ENCODE peak calls at places on chromosomes 4 and X, in six cellular contexts. One of them, this sample, is unnamed.

GRCh38 chr4:6779667-6780565 is 2.6 kb upstream of the KIAA0232 start:
- DNase-seq in H1: peak
- DNase-seq in mesenchymal stem cell: peak
- DNase-seq in IMR-90: peak
- DNase-seq in H9: peak
- DNase-seq in trophoblast cell: no peak
- DNase-seq in this sample: peak

GRCh38 chrX:18410038-18410437 is 15.4 kb upstream of the CDKL5 start:
- DNase-seq in mesenchymal stem cell: peak
- DNase-seq in H9: no peak
- DNase-seq in IMR-90: peak
- DNase-seq in H1: no peak
- DNase-seq in trophoblast cell: peak
- DNase-seq in this sample: no peak

GRCh38 chr4:108360857-108361820 is 192.4 kb upstream of the LEF1 start:
- DNase-seq in IMR-90: peak
- DNase-seq in H1: peak
- DNase-seq in mesenchymal stem cell: peak
- DNase-seq in trophoblast cell: peak
- DNase-seq in H9: peak
- DNase-seq in this sample: no peak

GRCh38 chr4:101933855-101934254 is 143.3 kb downstream of the BANK1 start:
- DNase-seq in mesenchymal stem cell: no peak
- DNase-seq in trophoblast cell: peak
- DNase-seq in H9: no peak
- DNase-seq in H1: no peak
- DNase-seq in IMR-90: no peak
- DNase-seq in this sample: no peak

GRCh38 chr4:38955957-38956356 is 76.3 kb downstream of the TMEM156 start:
- DNase-seq in trophoblast cell: no peak
- DNase-seq in H1: no peak
- DNase-seq in IMR-90: no peak
- DNase-seq in H9: no peak
- DNase-seq in mesenchymal stem cell: no peak
- DNase-seq in this sample: no peak

GRCh38 chrX:25597561-25597960 is 540.6 kb upstream of the MAGEB18 start:
- DNase-seq in mesenchymal stem cell: no peak
- DNase-seq in H1: no peak
- DNase-seq in IMR-90: no peak
- DNase-seq in H9: no peak
- DNase-seq in trophoblast cell: no peak
- DNase-seq in this sample: no peak

GRCh38 chr4:48162162-48162561 is 28.1 kb upstream of the TXK start:
- DNase-seq in trophoblast cell: peak
- DNase-seq in H9: no peak
- DNase-seq in H1: no peak
- DNase-seq in mesenchymal stem cell: no peak
- DNase-seq in IMR-90: peak
- DNase-seq in this sample: no peak

GRCh38 chrX:135985123-135985973 is at the start of gene SLC9A6:
- DNase-seq in trophoblast cell: peak
- DNase-seq in mesenchymal stem cell: peak
- DNase-seq in H9: peak
- DNase-seq in IMR-90: peak
- DNase-seq in H1: no peak
- DNase-seq in this sample: peak

GRCh38 chr4:76626686-76627465 is 191.8 kb downstream of the SHROOM3 start:
- DNase-seq in H1: no peak
- DNase-seq in mesenchymal stem cell: no peak
- DNase-seq in H9: no peak
- DNase-seq in IMR-90: peak
- DNase-seq in trophoblast cell: no peak
- DNase-seq in this sample: no peak

GRCh38 chrX:120549483-120550452 is 11.0 kb downstream of the CUL4B start:
- DNase-seq in trophoblast cell: peak
- DNase-seq in H1: no peak
- DNase-seq in H9: no peak
- DNase-seq in IMR-90: peak
- DNase-seq in mesenchymal stem cell: peak
- DNase-seq in this sample: no peak

GRCh38 chrX:39936886-39937770 is 160.6 kb downstream of the BCOR start:
- DNase-seq in H9: no peak
- DNase-seq in H1: no peak
- DNase-seq in trophoblast cell: no peak
- DNase-seq in mesenchymal stem cell: no peak
- DNase-seq in IMR-90: no peak
- DNase-seq in this sample: no peak

GRCh38 chrX:9352683-9353430 is 112.0 kb upstream of the TBL1X start:
- DNase-seq in H1: no peak
- DNase-seq in mesenchymal stem cell: peak
- DNase-seq in IMR-90: peak
- DNase-seq in trophoblast cell: peak
- DNase-seq in H9: no peak
- DNase-seq in this sample: no peak

GRCh38 chr4:170610464-170610863 is 520.7 kb upstream of the AADAT start:
- DNase-seq in trophoblast cell: no peak
- DNase-seq in IMR-90: no peak
- DNase-seq in H1: no peak
- DNase-seq in H9: no peak
- DNase-seq in mesenchymal stem cell: no peak
- DNase-seq in this sample: no peak

GRCh38 chrX:68686684-68687045 is 39.2 kb downstream of the STARD8 start:
- DNase-seq in trophoblast cell: peak
- DNase-seq in H1: no peak
- DNase-seq in mesenchymal stem cell: peak
- DNase-seq in H9: peak
- DNase-seq in IMR-90: no peak
- DNase-seq in this sample: no peak

GRCh38 chr4:142088906-142089305 is 452.5 kb downstream of the IL15 start:
- DNase-seq in IMR-90: peak
- DNase-seq in trophoblast cell: no peak
- DNase-seq in H1: no peak
- DNase-seq in mesenchymal stem cell: peak
- DNase-seq in H9: no peak
- DNase-seq in this sample: no peak

GRCh38 chrX:119429471-119429870 is 30.3 kb downstream of the SLC25A43 start:
- DNase-seq in IMR-90: no peak
- DNase-seq in H1: no peak
- DNase-seq in trophoblast cell: no peak
- DNase-seq in H9: no peak
- DNase-seq in mesenchymal stem cell: peak
- DNase-seq in this sample: no peak

GRCh38 chr4:102572452-102572851 is 71.3 kb downstream of the NFKB1 start:
- DNase-seq in H9: no peak
- DNase-seq in IMR-90: no peak
- DNase-seq in trophoblast cell: no peak
- DNase-seq in mesenchymal stem cell: no peak
- DNase-seq in H1: no peak
- DNase-seq in this sample: no peak

GRCh38 chr4:148831945-148832344 is 389.7 kb upstream of the NR3C2 start:
- DNase-seq in H9: no peak
- DNase-seq in IMR-90: peak
- DNase-seq in trophoblast cell: peak
- DNase-seq in H1: no peak
- DNase-seq in mesenchymal stem cell: peak
- DNase-seq in this sample: no peak

GRCh38 chr4:103867311-103867710 is 147.5 kb upstream of the TACR3 start:
- DNase-seq in mesenchymal stem cell: no peak
- DNase-seq in trophoblast cell: no peak
- DNase-seq in IMR-90: no peak
- DNase-seq in H9: no peak
- DNase-seq in H1: no peak
- DNase-seq in this sample: no peak

GRCh38 chr4:161936625-161937133 is 227.1 kb downstream of the FSTL5 start:
- DNase-seq in H9: no peak
- DNase-seq in H1: no peak
- DNase-seq in mesenchymal stem cell: peak
- DNase-seq in trophoblast cell: peak
- DNase-seq in IMR-90: peak
- DNase-seq in this sample: no peak

GRCh38 chr4:165194368-165194767 is 13.0 kb upstream of the KLHL2 start:
- DNase-seq in IMR-90: no peak
- DNase-seq in mesenchymal stem cell: no peak
- DNase-seq in H9: no peak
- DNase-seq in trophoblast cell: no peak
- DNase-seq in H1: no peak
- DNase-seq in this sample: no peak

GRCh38 chrX:75786290-75786689 is 1.2 kb upstream of the MAGEE2 start:
- DNase-seq in H1: no peak
- DNase-seq in trophoblast cell: no peak
- DNase-seq in IMR-90: no peak
- DNase-seq in H9: no peak
- DNase-seq in mesenchymal stem cell: no peak
- DNase-seq in this sample: no peak

GRCh38 chr4:84499065-84499982 is at the start of gene NKX6-1:
- DNase-seq in IMR-90: peak
- DNase-seq in mesenchymal stem cell: peak
- DNase-seq in trophoblast cell: peak
- DNase-seq in H1: peak
- DNase-seq in H9: peak
- DNase-seq in this sample: peak

GRCh38 chr4:149836546-149836945 is 20.9 kb upstream of the IQCM start:
- DNase-seq in trophoblast cell: peak
- DNase-seq in H9: no peak
- DNase-seq in IMR-90: peak
- DNase-seq in H1: no peak
- DNase-seq in mesenchymal stem cell: peak
- DNase-seq in this sample: no peak

GRCh38 chrX:38318196-38318595 is 9.1 kb downstream of the RPGR start:
- DNase-seq in trophoblast cell: no peak
- DNase-seq in H1: no peak
- DNase-seq in mesenchymal stem cell: no peak
- DNase-seq in IMR-90: no peak
- DNase-seq in H9: no peak
- DNase-seq in this sample: no peak

GRCh38 chrX:38313190-38313589 is 14.1 kb downstream of the RPGR start:
- DNase-seq in trophoblast cell: no peak
- DNase-seq in H9: no peak
- DNase-seq in mesenchymal stem cell: peak
- DNase-seq in IMR-90: peak
- DNase-seq in H1: no peak
- DNase-seq in this sample: no peak

GRCh38 chrX:38315186-38315585 is 12.1 kb downstream of the RPGR start:
- DNase-seq in IMR-90: no peak
- DNase-seq in H9: no peak
- DNase-seq in mesenchymal stem cell: no peak
- DNase-seq in H1: no peak
- DNase-seq in trophoblast cell: no peak
- DNase-seq in this sample: no peak

GRCh38 chrX:38311743-38312142 is 15.6 kb downstream of the RPGR start:
- DNase-seq in trophoblast cell: no peak
- DNase-seq in mesenchymal stem cell: peak
- DNase-seq in H1: no peak
- DNase-seq in H9: no peak
- DNase-seq in IMR-90: no peak
- DNase-seq in this sample: no peak

GRCh38 chrX:38312436-38312835 is 14.9 kb downstream of the RPGR start:
- DNase-seq in IMR-90: peak
- DNase-seq in H9: no peak
- DNase-seq in mesenchymal stem cell: peak
- DNase-seq in H1: no peak
- DNase-seq in trophoblast cell: no peak
- DNase-seq in this sample: no peak
- H2AK5ac ChIP-seq in IMR-90: no peak
- H2AK5ac ChIP-seq in H9: no peak
- H2AK5ac ChIP-seq in mesenchymal stem cell: no peak
- H2AK5ac ChIP-seq in H1: no peak
- H2AK5ac ChIP-seq in trophoblast cell: no peak
- H2AK5ac ChIP-seq in this sample: no peak

GRCh38 chr4:2074588-2074987 is 15.5 kb downstream of the NAT8L start:
- DNase-seq in H9: peak
- DNase-seq in trophoblast cell: no peak
- DNase-seq in IMR-90: no peak
- DNase-seq in H1: no peak
- DNase-seq in mesenchymal stem cell: no peak
- DNase-seq in this sample: no peak

GRCh38 chr4:2071912-2072867 is 13.1 kb downstream of the NAT8L start:
- DNase-seq in trophoblast cell: no peak
- DNase-seq in H9: no peak
- DNase-seq in IMR-90: no peak
- DNase-seq in H1: no peak
- DNase-seq in mesenchymal stem cell: no peak
- DNase-seq in this sample: no peak

GRCh38 chr4:2072971-2073807 is 14.1 kb downstream of the NAT8L start:
- DNase-seq in IMR-90: no peak
- DNase-seq in H9: peak
- DNase-seq in mesenchymal stem cell: no peak
- DNase-seq in trophoblast cell: no peak
- DNase-seq in H1: no peak
- DNase-seq in this sample: no peak

GRCh38 chr4:2075171-2075986 is 16.3 kb downstream of the NAT8L start:
- DNase-seq in H1: no peak
- DNase-seq in trophoblast cell: no peak
- DNase-seq in H9: peak
- DNase-seq in IMR-90: no peak
- DNase-seq in mesenchymal stem cell: no peak
- DNase-seq in this sample: no peak

DNA sequence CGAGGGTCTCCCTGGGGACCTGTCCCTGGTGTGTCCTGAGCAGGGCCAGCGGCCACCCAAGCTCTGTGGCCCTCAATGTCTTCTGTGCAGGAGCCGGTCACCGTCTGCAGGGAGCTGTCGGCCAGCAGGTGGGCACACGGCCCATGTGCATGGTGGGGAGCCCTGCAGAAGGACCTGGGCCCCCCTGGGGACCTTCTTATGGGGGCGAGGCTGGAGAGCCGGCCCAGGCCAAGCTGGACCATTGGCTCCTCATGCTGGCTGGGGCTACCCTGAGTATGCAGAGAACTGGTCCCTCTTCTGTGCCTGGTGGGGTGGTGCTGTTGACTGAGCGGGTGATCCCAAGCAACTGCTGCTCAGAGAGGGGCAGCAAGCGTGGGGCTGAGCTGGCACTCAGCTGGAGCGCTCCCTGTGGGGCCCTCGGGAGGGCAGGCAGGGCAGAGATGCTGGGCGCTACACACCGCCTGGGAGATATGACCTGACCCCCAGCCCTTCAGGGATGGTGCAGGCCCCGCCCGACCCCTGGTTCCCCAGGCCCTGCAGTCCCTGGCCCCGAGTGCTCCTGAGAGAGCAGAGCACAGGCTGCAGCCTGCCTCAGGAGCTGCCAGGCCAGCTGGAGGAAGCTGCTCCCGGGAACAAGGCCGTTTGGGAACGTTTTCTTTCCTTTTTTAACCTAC is 14.8 kb downstream of the NAT8L start:
- DNase-seq in H9: peak
- DNase-seq in trophoblast cell: no peak
- DNase-seq in H1: no peak
- DNase-seq in IMR-90: no peak
- DNase-seq in mesenchymal stem cell: no peak
- DNase-seq in this sample: no peak
- H3K14ac ChIP-seq in H9: no peak
- H3K14ac ChIP-seq in trophoblast cell: no peak
- H3K14ac ChIP-seq in H1: no peak
- H3K14ac ChIP-seq in IMR-90: no peak
- H3K14ac ChIP-seq in mesenchymal stem cell: no peak
- H3K14ac ChIP-seq in this sample: no peak

GRCh38 chrX:370963-371745 is 15.6 kb downstream of the PPP2R3B start:
- DNase-seq in mesenchymal stem cell: no peak
- DNase-seq in H9: no peak
- DNase-seq in IMR-90: no peak
- DNase-seq in H1: no peak
- DNase-seq in trophoblast cell: no peak
- DNase-seq in this sample: no peak
- H3K23ac ChIP-seq in mesenchymal stem cell: no peak
- H3K23ac ChIP-seq in H9: no peak
- H3K23ac ChIP-seq in IMR-90: no peak
- H3K23ac ChIP-seq in H1: no peak
- H3K23ac ChIP-seq in trophoblast cell: no peak
- H3K23ac ChIP-seq in this sample: peak

GRCh38 chr4:110195561-110196205 is 2.7 kb downstream of the ELOVL6 start:
- DNase-seq in trophoblast cell: no peak
- DNase-seq in H9: no peak
- DNase-seq in IMR-90: peak
- DNase-seq in mesenchymal stem cell: peak
- DNase-seq in H1: no peak
- DNase-seq in this sample: no peak
- H2AK5ac ChIP-seq in trophoblast cell: no peak
- H2AK5ac ChIP-seq in H9: peak
- H2AK5ac ChIP-seq in IMR-90: peak
- H2AK5ac ChIP-seq in mesenchymal stem cell: no peak
- H2AK5ac ChIP-seq in H1: peak
- H2AK5ac ChIP-seq in this sample: no peak